ENCODE peak calls at places on chromosomes 4 and X, in four cellular contexts. One of them, this sample, is unnamed.

GRCh38 chrX:115018944-115019343 is 1.5 kb upstream of the IL13RA2 start:
- DNase-seq in GM12878: no peak
- DNase-seq in H1: no peak
- DNase-seq in K562: no peak
- DNase-seq in this sample: no peak

GRCh38 chr4:86927843-86928395 is 6.9 kb upstream of the AFF1 start:
- DNase-seq in GM12878: no peak
- DNase-seq in K562: no peak
- DNase-seq in H1: no peak
- DNase-seq in this sample: no peak

GRCh38 chr4:175435437-175435836 is 376.6 kb downstream of the GPM6A start:
- DNase-seq in H1: no peak
- DNase-seq in GM12878: no peak
- DNase-seq in K562: no peak
- DNase-seq in this sample: no peak

GRCh38 chr4:140243345-140243753 is 89.4 kb upstream of the MAML3 start:
- DNase-seq in GM12878: peak; percentile 26
- DNase-seq in K562: no peak
- DNase-seq in H1: no peak
- DNase-seq in this sample: no peak

GRCh38 chr4:76515975-76516853 is 81.2 kb downstream of the SHROOM3 start:
- DNase-seq in H1: no peak
- DNase-seq in GM12878: peak; percentile 41
- DNase-seq in K562: no peak
- DNase-seq in this sample: no peak

GRCh38 chrX:72021975-72022374 is 109.7 kb downstream of the RTL5 start:
- DNase-seq in H1: peak; percentile 56
- DNase-seq in K562: peak; percentile 11
- DNase-seq in GM12878: no peak
- DNase-seq in this sample: no peak

GRCh38 chrX:50712777-50713176 is 101.2 kb downstream of the SHROOM4 start:
- DNase-seq in H1: no peak
- DNase-seq in K562: no peak
- DNase-seq in GM12878: no peak
- DNase-seq in this sample: no peak

GRCh38 chr4:4866833-4867744 is 7.6 kb downstream of the MSX1 start:
- DNase-seq in H1: peak; percentile 84
- DNase-seq in GM12878: no peak
- DNase-seq in K562: no peak
- DNase-seq in this sample: no peak

GRCh38 chr4:102825261-102826071 is 1.9 kb downstream of the UBE2D3 start:
- DNase-seq in H1: no peak
- DNase-seq in GM12878: no peak
- DNase-seq in K562: peak; percentile 17
- DNase-seq in this sample: peak; percentile 53

GRCh38 chr4:34181311-34181808 is 2063.0 kb downstream of the ARAP2 start:
- DNase-seq in H1: no peak
- DNase-seq in GM12878: no peak
- DNase-seq in K562: no peak
- DNase-seq in this sample: peak; percentile 80

GRCh38 chr4:154944996-154945395 is 163.9 kb downstream of the RBM46 start:
- DNase-seq in H1: no peak
- DNase-seq in K562: no peak
- DNase-seq in GM12878: no peak
- DNase-seq in this sample: no peak

GRCh38 chr4:37631551-37631950 is 54.6 kb downstream of the RELL1 start:
- DNase-seq in GM12878: no peak
- DNase-seq in H1: no peak
- DNase-seq in K562: no peak
- DNase-seq in this sample: no peak

GRCh38 chr4:130266814-130267213 is 1170.9 kb downstream of the C4orf33 start:
- DNase-seq in H1: no peak
- DNase-seq in K562: no peak
- DNase-seq in GM12878: no peak
- DNase-seq in this sample: no peak

GRCh38 chr4:61064636-61065035 is 135.5 kb upstream of the ADGRL3 start:
- DNase-seq in K562: no peak
- DNase-seq in GM12878: no peak
- DNase-seq in H1: no peak
- DNase-seq in this sample: no peak

GRCh38 chr4:106618920-106619319 is 250.3 kb upstream of the GIMD1 start:
- DNase-seq in GM12878: no peak
- DNase-seq in H1: no peak
- DNase-seq in K562: no peak
- DNase-seq in this sample: no peak

GRCh38 chrX:22078117-22078516 is 46.0 kb downstream of the PHEX start:
- DNase-seq in H1: no peak
- DNase-seq in GM12878: no peak
- DNase-seq in K562: no peak
- DNase-seq in this sample: no peak

GRCh38 chrX:22085969-22086368 is 53.8 kb downstream of the PHEX start:
- DNase-seq in H1: no peak
- DNase-seq in K562: no peak
- DNase-seq in GM12878: no peak
- DNase-seq in this sample: no peak

GRCh38 chrX:22087158-22087557 is 55.0 kb downstream of the PHEX start:
- DNase-seq in GM12878: no peak
- DNase-seq in H1: no peak
- DNase-seq in K562: no peak
- DNase-seq in this sample: no peak

DNA sequence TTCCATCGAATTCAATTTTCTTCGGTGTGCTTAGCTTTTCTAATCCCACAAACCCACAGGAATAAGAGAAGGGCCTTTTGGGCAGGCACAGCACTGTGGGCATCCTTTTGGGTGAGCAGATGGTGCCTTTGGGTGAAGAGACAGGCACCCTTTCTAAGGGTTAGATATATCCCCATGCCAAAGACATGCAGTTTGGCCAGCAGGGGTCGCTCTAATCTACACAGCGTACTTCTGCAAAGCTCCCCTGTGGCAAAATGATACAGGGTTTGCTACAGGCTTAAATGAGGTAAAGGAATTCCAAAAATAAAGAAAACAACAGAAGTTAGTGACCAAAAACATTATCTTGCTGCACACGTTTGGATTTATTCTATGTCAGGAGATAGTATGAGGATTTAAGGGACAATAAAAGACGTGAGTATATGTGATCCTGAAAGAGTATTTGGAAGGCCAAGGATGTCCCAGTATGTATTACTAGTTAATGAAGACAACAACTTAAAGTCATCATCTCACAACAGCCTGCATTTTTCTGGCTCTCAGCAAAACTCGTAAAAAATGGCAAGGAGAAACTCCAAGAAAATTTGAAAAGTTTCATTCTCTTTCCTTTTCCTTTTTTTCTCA is 49.5 kb downstream of the PHEX start:
- DNase-seq in H1: peak; percentile 66
- DNase-seq in GM12878: no peak
- DNase-seq in K562: peak; percentile 39
- DNase-seq in this sample: peak; percentile 8
- TF ChIP-seq ATF3 in H1: no peak
- TF ChIP-seq ATF3 in GM12878: no peak
- TF ChIP-seq ATF3 in K562: no peak
- TF ChIP-seq ATF3 in this sample: no peak

GRCh38 chr4:148004228-148004813 is 272.4 kb downstream of the ARHGAP10 start:
- DNase-seq in H1: no peak
- DNase-seq in K562: no peak
- DNase-seq in GM12878: no peak
- DNase-seq in this sample: no peak
- TF ChIP-seq EGR1 in H1: no peak
- TF ChIP-seq EGR1 in K562: no peak
- TF ChIP-seq EGR1 in GM12878: no peak
- TF ChIP-seq EGR1 in this sample: no peak

DNA sequence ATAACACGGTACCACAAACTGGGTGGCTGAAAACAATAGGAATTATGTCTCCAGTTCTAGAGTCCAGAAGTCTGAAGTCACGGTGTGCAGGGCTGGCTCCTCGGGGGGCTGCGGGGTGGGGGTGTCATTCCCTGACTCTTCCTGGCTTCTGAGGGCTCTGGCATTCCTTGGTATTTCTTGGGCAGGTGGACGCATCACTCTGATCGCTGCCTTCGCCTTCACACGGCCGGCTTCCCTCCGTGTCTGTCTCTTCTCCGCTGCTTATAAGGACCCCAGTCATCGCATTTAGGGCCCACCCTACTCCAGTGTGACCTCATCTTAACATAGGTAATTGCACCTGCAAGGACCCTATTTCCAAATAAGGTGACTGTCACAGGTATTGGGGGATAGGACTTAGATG is 134.6 kb downstream of the CPZ start:
- DNase-seq in K562: no peak
- DNase-seq in GM12878: no peak
- DNase-seq in H1: no peak
- DNase-seq in this sample: no peak
- TF ChIP-seq ATF3 in K562: no peak
- TF ChIP-seq ATF3 in GM12878: no peak
- TF ChIP-seq ATF3 in H1: no peak
- TF ChIP-seq ATF3 in this sample: no peak

DNA sequence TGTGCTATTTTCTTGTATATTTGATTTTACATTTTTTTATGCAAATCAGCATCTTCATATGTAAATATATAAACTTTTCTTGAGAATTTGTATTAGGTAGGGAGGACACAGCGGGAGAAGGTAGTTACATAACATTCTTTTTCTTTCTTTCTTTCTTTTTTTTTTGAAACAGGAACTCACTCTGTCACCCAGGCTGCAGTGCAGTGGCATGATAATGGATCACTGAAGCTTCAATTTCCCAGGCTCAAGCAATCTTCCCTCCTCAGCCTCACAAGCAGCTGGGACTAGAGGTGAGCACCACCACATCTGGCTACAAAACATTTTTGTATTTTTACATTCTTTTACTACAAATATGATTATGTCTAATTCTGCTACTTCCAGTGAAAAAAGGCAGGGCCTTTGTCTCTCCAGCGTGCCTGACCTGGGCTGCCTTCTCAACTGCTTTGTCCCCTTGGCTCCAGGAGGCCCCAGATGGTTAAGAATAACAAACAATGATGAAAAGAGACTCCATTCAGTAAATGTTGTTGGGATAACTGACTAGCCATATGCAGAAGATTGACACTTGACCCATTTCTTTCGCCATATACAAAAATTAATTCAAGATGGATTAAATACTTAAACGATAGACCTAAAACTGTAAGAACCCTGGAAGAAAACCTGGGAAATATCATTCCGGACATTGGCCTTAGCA is 46.5 kb upstream of the FAT4 start:
- DNase-seq in K562: no peak
- DNase-seq in H1: no peak
- DNase-seq in GM12878: no peak
- DNase-seq in this sample: no peak
- TF ChIP-seq EGR1 in K562: no peak
- TF ChIP-seq EGR1 in H1: no peak
- TF ChIP-seq EGR1 in GM12878: no peak
- TF ChIP-seq EGR1 in this sample: no peak

DNA sequence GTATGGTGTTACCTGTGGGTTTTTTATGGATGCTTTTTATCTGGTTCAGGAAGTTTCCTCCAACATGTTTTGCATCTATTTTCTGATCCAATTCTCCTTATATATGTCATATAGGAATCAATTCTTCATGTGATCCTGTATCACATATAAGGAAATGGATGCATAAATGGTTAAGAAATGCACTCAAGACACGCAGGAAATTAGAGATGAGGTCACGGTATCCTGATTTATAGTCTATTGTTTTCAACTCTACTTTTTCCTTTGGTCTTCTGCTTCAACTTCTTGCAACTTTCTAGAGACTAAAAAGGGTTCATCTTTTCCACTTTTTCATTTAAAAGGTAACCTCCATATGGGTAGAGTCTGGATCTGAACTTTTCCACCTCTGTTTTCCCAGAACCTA is 33.6 kb upstream of the IL13RA1 start:
- DNase-seq in K562: no peak
- DNase-seq in GM12878: no peak
- DNase-seq in H1: no peak
- DNase-seq in this sample: no peak
- TF ChIP-seq ATF3 in K562: no peak
- TF ChIP-seq ATF3 in GM12878: no peak
- TF ChIP-seq ATF3 in H1: no peak
- TF ChIP-seq ATF3 in this sample: no peak

DNA sequence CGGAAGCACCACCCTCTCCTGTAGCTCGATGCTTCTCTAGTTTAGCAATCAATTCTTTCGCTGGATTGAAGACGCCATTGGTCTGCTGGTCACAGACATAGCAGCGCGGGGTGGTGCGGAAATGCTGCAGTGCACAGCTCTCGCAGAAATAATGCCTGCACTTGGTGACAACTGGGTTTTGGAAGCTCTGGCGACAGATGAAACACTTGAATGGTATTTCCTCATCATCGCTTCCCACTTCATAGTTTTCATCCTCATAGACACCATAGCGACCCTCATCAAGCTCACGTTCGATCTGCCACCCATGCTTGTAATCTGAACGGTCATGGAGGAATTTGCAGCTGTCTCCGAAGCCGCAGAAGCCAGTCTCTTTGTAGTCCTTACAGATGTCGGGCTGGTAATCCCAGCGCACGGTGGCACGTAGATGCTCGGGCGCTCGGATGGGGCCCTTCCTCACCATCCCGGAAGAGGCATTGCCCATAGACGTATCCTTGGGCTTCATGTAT is 854 bp downstream of the RNF113A start:
- DNase-seq in GM12878: no peak
- DNase-seq in H1: no peak
- DNase-seq in K562: peak; percentile 27
- DNase-seq in this sample: no peak
- TF ChIP-seq EGR1 in GM12878: no peak
- TF ChIP-seq EGR1 in H1: no peak
- TF ChIP-seq EGR1 in K562: no peak
- TF ChIP-seq EGR1 in this sample: no peak

GRCh38 chrX:126141014-126141413 is 25.1 kb downstream of the DCAF12L2 start:
- DNase-seq in GM12878: no peak
- DNase-seq in K562: no peak
- DNase-seq in H1: no peak
- DNase-seq in this sample: no peak

DNA sequence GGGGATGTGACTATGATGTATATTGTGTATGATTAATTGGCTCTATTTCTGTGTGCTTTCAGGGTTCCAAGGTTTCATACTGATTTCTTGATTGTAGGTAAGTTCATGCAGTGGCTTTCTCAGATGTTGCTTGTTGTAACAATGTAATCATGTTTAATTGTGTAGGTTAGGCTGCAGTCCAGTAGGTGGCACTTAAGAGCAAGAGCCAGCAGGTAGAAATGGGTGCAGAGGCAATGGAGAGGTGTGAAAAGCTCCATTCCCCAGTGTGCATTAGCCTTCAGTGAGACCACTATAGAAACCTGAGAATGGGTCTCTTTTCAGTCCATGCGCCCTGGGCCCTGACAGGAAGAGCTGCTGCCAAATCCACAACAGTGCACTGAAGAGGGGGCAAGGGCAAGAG is 28.2 kb downstream of the DCAF12L2 start:
- DNase-seq in GM12878: no peak
- DNase-seq in H1: no peak
- DNase-seq in K562: no peak
- DNase-seq in this sample: no peak
- TF ChIP-seq ATF3 in GM12878: no peak
- TF ChIP-seq ATF3 in H1: no peak
- TF ChIP-seq ATF3 in K562: no peak
- TF ChIP-seq ATF3 in this sample: no peak

This sample was measured in HCT116.